ENCODE peak calls at places on chromosomes 7 and 10, in nine cellular contexts. V is astrocyte of the spinal cord, N is A549, W is Calu3, J is left lung, D is colonic mucosa, L is H9, S is AG04449, A is HCT116. R is an unnamed sample.

GRCh38 chr7:157634401-157635147 is 297.8 kb downstream of the DNAJB6 start:
- DNase-seq in V (no peak), N (no peak), W (no peak), J (no peak), D (no peak), L (peak; percentile 5), S (no peak), A (no peak), R (peak; percentile 15)

GRCh38 chr10:119807960-119808697 is 64.5 kb downstream of the MCMBP start:
- DNase-seq in V (peak; percentile 86), N (no peak), W (no peak), J (no peak), D (no peak), L (no peak), S (peak; percentile 63), A (no peak), R (no peak)

GRCh38 chr7:158881731-158882130 is 25.4 kb downstream of the DYNC2I1 start:
- DNase-seq in V (no peak), N (no peak), W (no peak), J (no peak), D (no peak), L (no peak), S (no peak), A (no peak), R (no peak)

GRCh38 chr10:32953277-32953927 is 4.6 kb downstream of the ITGB1 start:
- DNase-seq in V (no peak), N (peak; percentile 54), W (no peak), J (no peak), D (no peak), L (no peak), S (no peak), A (no peak), R (no peak)

GRCh38 chr10:84267503-84268126 is 22.8 kb downstream of the RGR start:
- DNase-seq in V (peak; percentile 30), N (peak; percentile 58), W (peak; percentile 56), J (no peak), D (peak; percentile 77), L (peak; percentile 78), S (no peak), A (peak; percentile 60), R (no peak)

GRCh38 chr10:61627266-61627665 is 35.5 kb upstream of the CABCOCO1 start:
- DNase-seq in V (peak; percentile 42), N (no peak), W (no peak), J (no peak), D (no peak), L (no peak), S (no peak), A (no peak), R (no peak)

GRCh38 chr7:156765901-156766656 is 125.5 kb downstream of the RNF32 start:
- DNase-seq in V (no peak), N (no peak), W (no peak), J (no peak), D (no peak), L (no peak), S (no peak), A (no peak), R (no peak)

GRCh38 chr7:123023126-123023525 is 27.6 kb upstream of the TAS2R16 start:
- DNase-seq in V (peak; percentile 7), N (no peak), W (no peak), J (no peak), D (no peak), L (no peak), S (no peak), A (no peak), R (no peak)

GRCh38 chr10:100146398-100146797 is 39.4 kb downstream of the ERLIN1 start:
- DNase-seq in V (no peak), N (no peak), W (no peak), J (no peak), D (no peak), L (no peak), S (no peak), A (no peak), R (no peak)

GRCh38 chr10:52652431-52653220 is 120.0 kb downstream of the MBL2 start:
- DNase-seq in V (peak; percentile 29), N (no peak), W (no peak), J (no peak), D (no peak), L (no peak), S (no peak), A (no peak), R (no peak)

GRCh38 chr10:35046074-35046473 is 44.1 kb downstream of the CUL2 start:
- DNase-seq in V (no peak), N (no peak), W (no peak), J (no peak), D (no peak), L (no peak), S (no peak), A (no peak), R (no peak)

GRCh38 chr7:55325371-55325792 is 39.8 kb upstream of the LANCL2 start:
- DNase-seq in V (peak; percentile 91), N (no peak), W (no peak), J (no peak), D (no peak), L (no peak), S (peak; percentile 63), A (no peak), R (no peak)

GRCh38 chr7:155340721-155341120 is 43.0 kb downstream of the INSIG1 start:
- DNase-seq in V (no peak), N (no peak), W (no peak), J (peak; percentile 23), D (no peak), L (no peak), S (no peak), A (no peak), R (no peak)

GRCh38 chr7:151735854-151736402 is 141.0 kb downstream of the PRKAG2 start:
- DNase-seq in V (no peak), N (no peak), W (no peak), J (no peak), D (no peak), L (no peak), S (no peak), A (no peak), R (no peak)

GRCh38 chr10:22913474-22914092 is 14.3 kb upstream of the ARMC3 start:
- DNase-seq in V (no peak), N (no peak), W (no peak), J (no peak), D (no peak), L (no peak), S (no peak), A (no peak), R (no peak)

GRCh38 chr7:37062019-37062418 is 337.7 kb upstream of the AOAH start:
- DNase-seq in V (peak; percentile 5), N (no peak), W (no peak), J (no peak), D (no peak), L (no peak), S (no peak), A (no peak), R (no peak)

GRCh38 chr10:50788951-50789904 is 49.5 kb downstream of the ASAH2B start:
- DNase-seq in V (peak; percentile 42), N (peak; percentile 47), W (peak; percentile 11), J (no peak), D (no peak), L (no peak), S (no peak), A (peak; percentile 51), R (no peak)
- TF ChIP-seq CTCF in V (peak; percentile 65), N (peak; percentile 46), W (peak; percentile 52), J (no peak), D (peak; percentile 30), L (peak; percentile 57), S (peak; percentile 51), A (peak; percentile 73), R (no peak)

GRCh38 chr10:132189810-132190422 is 3.2 kb downstream of the DPYSL4 start:
- DNase-seq in V (no peak), N (no peak), W (no peak), J (no peak), D (no peak), L (no peak), S (no peak), A (no peak), R (no peak)
- TF ChIP-seq CTCF in V (no peak), N (no peak), W (no peak), J (no peak), D (no peak), L (no peak), S (no peak), A (no peak), R (no peak)

GRCh38 chr10:78600740-78601139 is 468.0 kb upstream of the ZMIZ1 start:
- DNase-seq in V (peak; percentile 31), N (no peak), W (no peak), J (no peak), D (no peak), L (no peak), S (no peak), A (no peak), R (no peak)

GRCh38 chr10:78604286-78604685 is 464.5 kb upstream of the ZMIZ1 start:
- DNase-seq in V (no peak), N (no peak), W (no peak), J (no peak), D (no peak), L (peak; percentile 7), S (no peak), A (no peak), R (no peak)

GRCh38 chr10:78604721-78605120 is 464.0 kb upstream of the ZMIZ1 start:
- DNase-seq in V (no peak), N (no peak), W (no peak), J (no peak), D (no peak), L (peak; percentile 14), S (no peak), A (no peak), R (no peak)

GRCh38 chr10:78602201-78602917 is 466.4 kb upstream of the ZMIZ1 start:
- DNase-seq in V (no peak), N (no peak), W (no peak), J (no peak), D (no peak), L (peak; percentile 21), S (no peak), A (no peak), R (no peak)

DNA sequence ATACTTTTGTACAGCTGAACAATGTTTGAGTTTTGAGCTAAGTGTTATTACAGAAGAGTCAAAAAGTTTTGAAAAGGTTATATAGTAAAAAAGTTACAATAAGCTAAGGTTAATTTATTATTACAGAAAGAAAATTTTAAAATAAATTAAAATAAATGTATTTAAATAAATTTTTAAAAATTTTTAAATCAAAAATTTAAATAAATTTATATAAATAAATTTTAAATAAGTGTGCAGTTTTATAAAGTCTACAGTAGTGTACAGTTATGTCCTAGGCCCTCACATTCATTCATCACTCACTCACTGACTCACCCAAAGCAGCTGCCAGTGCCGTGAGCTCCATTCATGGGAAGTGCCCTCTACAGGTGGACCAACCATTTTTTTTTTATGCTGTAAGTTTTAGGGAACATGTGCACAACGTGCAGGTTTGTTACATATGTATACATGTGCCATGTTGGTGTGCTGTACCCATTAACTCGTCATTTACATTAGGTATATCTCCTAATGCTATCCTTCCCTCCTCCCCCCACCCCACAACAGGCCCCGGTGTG is 462.9 kb upstream of the ZMIZ1 start:
- DNase-seq in V (no peak), N (peak; percentile 67), W (peak; percentile 24), J (no peak), D (no peak), L (peak; percentile 4), S (no peak), A (peak; percentile 24), R (no peak)
- TF ChIP-seq CTCF in V (no peak), N (peak; percentile 34), W (peak; percentile 50), J (no peak), D (peak; percentile 12), L (peak; percentile 24), S (no peak), A (peak; percentile 14), R (no peak)

GRCh38 chr7:9711259-9711658 is 1262.4 kb upstream of the PHF14 start:
- DNase-seq in V (no peak), N (no peak), W (no peak), J (no peak), D (no peak), L (no peak), S (no peak), A (no peak), R (no peak)
- TF ChIP-seq CTCF in V (no peak), N (no peak), W (no peak), J (no peak), D (no peak), L (no peak), S (no peak), A (no peak), R (no peak)

R was measured in CD14-positive monocyte.